ENCODE peak calls at places on chromosomes 5 and 9, in seven cellular contexts. Z, V, C, B, M, I and D are unnamed samples. For H3K4me1 and H3K36me3, the result is how much of the 10 kb centered on the place peaks cover.

GRCh38 chr5:72160299-72160698 is 53.0 kb downstream of the MAP1B start:
- DNase-seq in B (no peak), V (no peak), M (no peak), I (no peak), Z (no peak), C (no peak), D (no peak)

GRCh38 chr5:65674749-65675148 is 47.2 kb downstream of the SGTB start:
- DNase-seq in M (no peak), B (no peak), C (no peak), Z (no peak), V (no peak), I (no peak), D (no peak)

GRCh38 chr9:20591223-20591622 is 31.1 kb downstream of the MLLT3 start:
- DNase-seq in Z (no peak), M (no peak), B (no peak), V (no peak), C (no peak), I (no peak), D (no peak)

GRCh38 chr5:132898094-132898493 is 24.6 kb downstream of the LEAP2 start:
- DNase-seq in Z (no peak), M (no peak), I (no peak), V (no peak), B (no peak), C (no peak), D (no peak)

GRCh38 chr5:156121234-156121633 is 205.7 kb upstream of the SGCD start:
- DNase-seq in Z (no peak), M (no peak), I (no peak), B (no peak), C (no peak), V (no peak), D (no peak)

GRCh38 chr5:82538339-82539034 is 260.3 kb upstream of the RPS23 start:
- DNase-seq in B (no peak), Z (no peak), C (no peak), I (no peak), M (no peak), V (no peak), D (peak)

GRCh38 chr9:105313238-105313637 is 68.8 kb downstream of the SLC44A1 start:
- DNase-seq in M (no peak), Z (no peak), C (no peak), V (no peak), I (no peak), B (no peak), D (no peak)

GRCh38 chr9:27386759-27387158 is 89.8 kb upstream of the EQTN start:
- DNase-seq in V (no peak), C (peak), I (no peak), B (no peak), M (no peak), Z (peak), D (no peak)

DNA sequence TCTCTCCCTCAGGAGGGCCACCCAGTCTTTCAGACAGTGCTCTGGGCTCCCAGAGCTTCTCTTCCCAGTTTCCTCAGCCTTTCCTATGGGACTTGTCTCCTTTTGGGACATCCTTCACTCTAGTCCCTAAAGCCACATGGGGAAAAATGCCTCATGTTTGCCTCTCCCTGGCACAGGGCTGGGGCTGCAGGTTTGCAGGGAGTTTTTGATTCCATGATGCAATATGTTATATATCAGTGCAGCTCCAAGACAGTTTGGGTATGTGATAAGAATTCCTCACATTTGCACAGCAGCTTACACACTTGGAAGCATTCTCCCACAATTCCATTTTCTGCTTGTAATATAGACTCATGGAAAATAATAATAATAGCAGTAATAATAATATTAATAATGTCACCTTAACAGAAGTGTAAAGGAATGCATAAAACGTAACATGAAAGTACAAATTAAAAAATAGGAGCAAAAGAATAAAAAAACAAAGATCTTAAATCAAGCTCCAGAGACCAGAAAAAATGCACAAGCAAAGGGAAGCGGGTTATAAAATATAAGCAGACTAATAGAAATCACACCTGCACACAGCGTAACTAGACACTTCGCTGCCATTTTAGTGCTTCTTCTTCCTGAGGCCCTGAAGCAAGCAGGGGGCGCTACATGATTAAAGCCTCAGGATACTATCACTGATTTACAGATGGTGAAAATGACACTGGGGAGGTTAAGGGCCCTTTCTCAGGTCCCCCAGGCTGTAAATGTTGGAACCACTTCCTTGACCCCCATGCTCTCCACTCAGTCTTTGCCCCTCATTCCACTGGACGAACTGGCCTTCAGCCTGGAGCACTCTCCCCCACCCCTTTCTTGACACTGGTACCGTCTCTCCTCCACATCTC is 70.0 kb upstream of the IL17B start:
- DNase-seq in I (no peak), B (no peak), V (no peak), Z (peak), C (no peak), M (no peak), D (no peak)
- H3K4me1 ChIP-seq in I (under half), B (half or more), V (half or more), Z (under half), C (under half), M (half or more), D (under half)

GRCh38 chr5:7855611-7856010 is 4.7 kb upstream of the CFAP90 start:
- DNase-seq in Z (no peak), V (no peak), M (no peak), C (no peak), B (no peak), I (no peak), D (no peak)
- H3K36me3 ChIP-seq in Z (under half), V (under half), M (under half), C (under half), B (under half), I (under half), D (under half)

GRCh38 chr9:134375011-134375390 is 48.7 kb downstream of the RXRA start:
- DNase-seq in V (no peak), I (peak), Z (no peak), B (peak), C (peak), M (peak), D (no peak)

GRCh38 chr9:134375430-134376385 is 49.5 kb downstream of the RXRA start:
- DNase-seq in V (no peak), Z (no peak), C (peak), I (peak), M (no peak), B (peak), D (peak)

GRCh38 chr9:134373953-134374300 is 47.7 kb downstream of the RXRA start:
- DNase-seq in I (no peak), Z (no peak), B (no peak), M (no peak), V (no peak), C (no peak), D (no peak)

GRCh38 chr9:134373269-134373668 is 47.0 kb downstream of the RXRA start:
- DNase-seq in B (no peak), I (no peak), M (no peak), Z (no peak), C (no peak), V (no peak), D (no peak)

DNA sequence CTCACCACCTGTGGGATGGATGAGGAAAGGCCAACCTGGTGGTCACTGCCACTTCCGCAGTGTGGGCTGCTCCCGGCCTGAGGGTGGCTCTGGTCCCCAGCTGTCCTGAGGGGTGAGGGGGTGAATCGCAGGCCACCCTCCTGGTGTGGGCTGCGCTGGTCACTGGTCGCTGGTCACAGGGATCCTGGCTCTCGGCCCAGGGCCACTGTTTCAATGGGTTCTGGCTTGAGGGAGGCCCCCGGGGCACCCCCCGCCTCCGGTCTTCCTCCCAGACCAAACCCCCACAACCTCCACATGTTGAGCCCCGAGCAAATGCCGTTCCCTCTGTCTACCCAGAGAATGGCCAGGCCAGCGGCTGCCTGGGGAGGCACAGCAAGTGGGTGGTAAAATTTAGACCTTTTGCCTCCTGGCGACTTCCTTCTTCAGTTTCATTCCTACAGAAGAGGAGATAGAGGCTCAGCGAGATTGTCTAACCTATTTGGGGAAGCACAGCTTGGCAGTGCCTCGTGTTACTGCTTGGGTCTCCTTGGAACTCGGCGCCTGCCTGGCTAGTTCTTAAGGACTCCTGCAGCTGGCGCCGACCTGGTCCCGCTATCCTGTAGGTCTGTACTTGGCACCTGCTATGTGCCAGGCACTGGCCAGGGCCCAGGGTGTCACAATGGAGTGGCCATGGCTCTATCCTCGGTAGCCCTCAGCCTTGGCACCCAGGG is 48.2 kb downstream of the RXRA start:
- DNase-seq in Z (no peak), M (peak), C (peak), V (no peak), B (peak), I (peak), D (no peak)
- H3K4me1 ChIP-seq in Z (under half), M (half or more), C (half or more), V (half or more), B (half or more), I (under half), D (under half)

GRCh38 chr9:89390068-89390555 is 71.8 kb downstream of the SECISBP2 start:
- DNase-seq in C (no peak), I (no peak), M (no peak), Z (no peak), B (no peak), V (no peak), D (no peak)
- H3K36me3 ChIP-seq in C (under half), I (under half), M (half or more), Z (under half), B (under half), V (half or more), D (under half)